ENCODE peak calls at places on chromosomes 4 and X, in six cellular contexts. K is neuronal stem cell, B is mesenchymal stem cell, W is IMR-90, H is H9, U is trophoblast cell. O is an unnamed sample.

GRCh38 chrX:47483310-47484268 is 567 bp upstream of the ZNF41 start:
- DNase-seq in K (no peak), B (peak), W (peak), H (no peak), U (no peak), O (no peak)

GRCh38 chrX:35076061-35076460 is 133.5 kb downstream of the FAM47B start:
- DNase-seq in K (no peak), B (no peak), W (no peak), H (peak), U (no peak), O (no peak)

GRCh38 chr4:169485791-169486742 is 126.3 kb downstream of the NEK1 start:
- DNase-seq in K (peak), B (peak), W (peak), H (no peak), U (peak), O (no peak)

GRCh38 chr4:158410272-158410671 is 111.4 kb upstream of the RXFP1 start:
- DNase-seq in K (no peak), B (no peak), W (peak), H (no peak), U (no peak), O (no peak)

GRCh38 chr4:105896461-105896939 is 1.2 kb downstream of the NPNT start:
- DNase-seq in K (no peak), B (no peak), W (no peak), H (peak), U (no peak), O (no peak)

GRCh38 chr4:69744157-69744478 is 16.3 kb downstream of the SULT1B1 start:
- DNase-seq in K (no peak), B (no peak), W (no peak), H (no peak), U (no peak), O (no peak)

GRCh38 chrX:70422886-70423336 is at the start of gene GDPD2:
- DNase-seq in K (peak), B (no peak), W (no peak), H (peak), U (no peak), O (peak)

GRCh38 chrX:41265615-41266014 is 68.3 kb upstream of the DDX3X start:
- DNase-seq in K (no peak), B (no peak), W (peak), H (no peak), U (peak), O (no peak)

GRCh38 chr4:188008377-188008776 is 12.8 kb downstream of the ZFP42 start:
- DNase-seq in K (no peak), B (peak), W (peak), H (no peak), U (no peak), O (no peak)

GRCh38 chrX:46165411-46165810 is 379.8 kb downstream of the ZNF674 start:
- DNase-seq in K (no peak), B (no peak), W (peak), H (no peak), U (no peak), O (no peak)

GRCh38 chr4:132923516-132923915 is 225.6 kb upstream of the PCDH10 start:
- DNase-seq in K (no peak), B (no peak), W (no peak), H (no peak), U (no peak), O (no peak)

GRCh38 chrX:9352683-9353430 is 112.0 kb upstream of the TBL1X start:
- DNase-seq in K (no peak), B (peak), W (peak), H (no peak), U (peak), O (no peak)

GRCh38 chrX:141632124-141632523 is 42.6 kb downstream of the SPANXA2 start:
- DNase-seq in K (no peak), B (no peak), W (no peak), H (no peak), U (no peak), O (no peak)

GRCh38 chrX:77436682-77437081 is 10.5 kb upstream of the FGF16 start:
- DNase-seq in K (no peak), B (no peak), W (peak), H (no peak), U (no peak), O (no peak)

GRCh38 chr4:18057821-18058533 is 36.4 kb upstream of the LCORL start:
- DNase-seq in K (no peak), B (no peak), W (no peak), H (no peak), U (no peak), O (no peak)

GRCh38 chr4:80526697-80527096 is 191.2 kb downstream of the CFAP299 start:
- DNase-seq in K (no peak), B (no peak), W (no peak), H (no peak), U (no peak), O (no peak)

GRCh38 chrX:109352121-109352556 is 129.7 kb downstream of the GUCY2F start:
- DNase-seq in K (no peak), B (peak), W (no peak), H (no peak), U (peak), O (no peak)

GRCh38 chrX:24204958-24205357 is 55.4 kb downstream of the ZFX start:
- DNase-seq in K (no peak), B (no peak), W (no peak), H (no peak), U (no peak), O (no peak)
- H3K14ac ChIP-seq in K (no peak), B (no peak), W (no peak), H (no peak), U (no peak), O (no peak)

DNA sequence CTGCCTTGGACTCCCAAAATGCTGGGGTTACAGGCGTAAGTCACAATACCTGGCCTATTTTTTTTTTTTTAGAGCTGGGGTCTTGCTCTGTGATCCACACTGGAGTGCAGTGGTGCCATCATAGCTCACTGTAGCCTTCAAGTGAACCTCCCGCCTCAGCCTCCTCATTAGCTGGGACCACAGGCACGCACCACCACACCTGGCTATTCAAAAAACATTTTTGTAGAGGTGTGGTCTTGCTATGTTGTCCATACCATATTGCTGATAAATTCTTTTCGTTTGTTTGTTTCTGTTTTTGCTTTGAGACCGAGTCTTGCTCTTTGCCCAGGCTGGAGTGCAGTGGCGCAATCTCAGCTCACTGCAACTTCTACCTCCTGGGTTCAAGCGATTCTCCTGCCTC is 21.6 kb downstream of the ENOPH1 start:
- DNase-seq in K (no peak), B (no peak), W (no peak), H (no peak), U (peak), O (no peak)
- H3K14ac ChIP-seq in K (no peak), B (no peak), W (no peak), H (no peak), U (no peak), O (no peak)

GRCh38 chrX:18884916-18885315 is 99.0 kb downstream of the PHKA2 start:
- DNase-seq in K (no peak), B (no peak), W (peak), H (no peak), U (no peak), O (no peak)
- H3K14ac ChIP-seq in K (no peak), B (no peak), W (no peak), H (no peak), U (no peak), O (no peak)

GRCh38 chr4:119810001-119810400 is 181.4 kb upstream of the PDE5A start:
- DNase-seq in K (no peak), B (no peak), W (peak), H (no peak), U (no peak), O (no peak)

GRCh38 chr4:119804404-119804803 is 175.8 kb upstream of the PDE5A start:
- DNase-seq in K (no peak), B (no peak), W (no peak), H (no peak), U (no peak), O (no peak)
- H3K14ac ChIP-seq in K (no peak), B (no peak), W (no peak), H (no peak), U (no peak), O (no peak)

GRCh38 chrX:40148189-40148438 is 50.4 kb upstream of the BCOR start:
- DNase-seq in K (no peak), B (no peak), W (no peak), H (no peak), U (no peak), O (peak)

GRCh38 chrX:40145001-40145631 is 47.4 kb upstream of the BCOR start:
- DNase-seq in K (no peak), B (peak), W (no peak), H (peak), U (no peak), O (peak)

GRCh38 chrX:40145670-40146470 is 48.1 kb upstream of the BCOR start:
- DNase-seq in K (no peak), B (peak), W (no peak), H (no peak), U (no peak), O (no peak)

GRCh38 chrX:40147399-40148188 is 49.8 kb upstream of the BCOR start:
- DNase-seq in K (no peak), B (peak), W (no peak), H (peak), U (peak), O (peak)

DNA sequence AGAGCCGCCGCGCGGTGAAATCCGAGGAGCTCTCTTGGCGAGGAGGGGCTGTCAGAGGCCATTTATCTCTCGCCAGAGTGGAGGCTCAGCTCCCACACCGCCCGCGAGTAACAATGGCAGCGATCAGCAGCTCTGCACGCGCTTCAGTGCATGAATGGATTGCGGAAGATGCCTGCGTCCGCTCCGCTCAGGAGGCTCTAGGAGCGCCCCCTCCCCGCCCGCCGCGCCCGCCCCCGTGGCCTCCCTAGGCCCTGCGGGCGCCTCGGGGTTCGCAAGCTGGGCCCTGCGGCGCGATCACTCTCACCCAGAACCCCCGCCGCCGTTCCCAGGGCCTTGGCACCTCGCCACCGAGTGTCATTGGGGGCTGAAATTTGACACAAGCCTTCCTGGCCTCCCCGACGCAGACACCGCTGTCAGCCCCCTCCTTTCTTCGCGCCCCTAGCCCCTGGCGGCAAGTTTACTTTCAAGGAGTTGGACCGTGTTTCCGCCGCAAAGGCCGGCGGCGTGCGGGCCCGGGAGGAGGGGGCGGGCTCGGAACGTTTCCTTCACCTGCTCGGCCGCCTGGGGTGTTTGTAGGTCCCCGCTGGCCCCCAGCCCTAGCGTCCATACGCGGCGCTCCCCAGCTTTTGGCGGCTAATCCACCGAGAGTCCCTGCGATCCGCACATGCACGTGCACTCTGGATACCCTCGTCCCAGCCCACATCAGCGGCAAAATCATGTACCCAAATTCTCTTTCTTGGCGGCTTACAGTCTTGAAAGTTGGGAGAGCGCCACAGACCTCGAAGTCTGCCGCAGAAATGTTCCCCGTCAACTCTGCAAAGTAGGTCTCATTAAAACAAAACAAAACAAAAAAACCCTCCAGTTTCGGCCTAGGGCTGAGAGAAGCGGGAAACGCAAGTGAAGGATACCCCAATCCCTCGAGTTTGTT is 49.0 kb upstream of the BCOR start:
- DNase-seq in K (no peak), B (peak), W (peak), H (peak), U (peak), O (peak)
- H3K14ac ChIP-seq in K (no peak), B (no peak), W (no peak), H (no peak), U (no peak), O (no peak)

DNA sequence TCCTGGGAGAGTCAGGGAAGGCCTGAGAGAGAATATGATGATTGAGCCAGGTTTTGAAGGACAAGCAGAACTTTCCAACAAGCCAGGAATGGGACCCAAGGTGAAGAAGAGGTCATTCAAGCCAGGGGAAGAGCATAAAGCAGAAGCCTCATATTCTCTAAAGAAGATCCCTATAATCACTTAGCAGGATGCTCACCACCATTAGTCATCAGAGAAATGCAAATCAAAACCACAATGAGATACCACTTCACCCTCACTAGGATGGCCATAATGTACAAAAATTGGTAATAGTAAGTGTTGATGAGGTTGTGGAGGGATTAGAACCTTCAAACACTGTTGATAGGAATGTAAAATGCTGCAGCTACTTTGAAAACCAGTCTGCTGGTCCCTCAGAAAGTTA is 20.5 kb upstream of the SUPT20HL1 start:
- DNase-seq in K (no peak), B (no peak), W (no peak), H (no peak), U (no peak), O (no peak)
- H3K14ac ChIP-seq in K (no peak), B (no peak), W (no peak), H (no peak), U (no peak), O (no peak)

DNA sequence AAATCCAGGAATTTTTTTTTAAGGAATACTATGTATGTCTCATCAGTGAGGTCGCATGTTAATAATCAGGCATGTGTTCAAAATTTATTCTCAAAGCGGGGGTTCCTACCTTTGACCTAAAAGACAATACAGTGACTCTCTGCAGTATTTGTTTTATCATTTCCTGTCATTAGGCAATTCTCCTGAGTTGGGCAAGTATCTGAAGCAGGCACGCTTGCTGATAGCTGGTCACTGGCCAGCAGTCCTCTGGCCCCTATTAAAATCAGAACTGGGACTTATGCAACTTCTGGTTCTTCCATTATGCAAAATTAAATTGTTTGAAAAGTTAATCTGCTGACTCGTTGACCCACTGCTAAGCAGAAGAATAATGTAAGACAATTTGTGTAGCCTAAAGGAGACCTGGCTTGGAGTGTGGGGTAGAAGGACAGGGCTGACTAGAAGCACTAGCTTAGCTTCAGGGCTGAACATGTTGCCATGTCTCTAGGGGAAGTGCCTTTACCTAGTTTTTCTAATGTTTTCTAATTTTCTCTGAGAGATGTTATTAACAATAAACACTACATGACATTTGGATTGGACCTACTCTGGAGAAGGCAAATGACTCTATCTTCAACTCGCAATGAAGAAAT is 36.0 kb upstream of the GABRA2 start:
- DNase-seq in K (no peak), B (peak), W (peak), H (no peak), U (no peak), O (no peak)
- H3K14ac ChIP-seq in K (no peak), B (no peak), W (no peak), H (no peak), U (no peak), O (no peak)